ENCODE peak calls at places on chromosomes 16 and 17, in eight cellular contexts. One of them, this sample, is unnamed.

GRCh38 chr16:89295915-89296314 is 78.4 kb downstream of the ZNF778 start:
- DNase-seq in Calu3: no peak
- DNase-seq in PC-3: no peak
- DNase-seq in heart left ventricle: peak
- DNase-seq in esophagus squamous epithelium: no peak
- DNase-seq in AG04450: no peak
- DNase-seq in mesothelial cell of epicardium: no peak
- DNase-seq in osteocyte: no peak
- DNase-seq in this sample: no peak

GRCh38 chr17:79915850-79916430 is 76.7 kb upstream of the CBX4 start:
- DNase-seq in esophagus squamous epithelium: no peak
- DNase-seq in heart left ventricle: peak
- DNase-seq in mesothelial cell of epicardium: no peak
- DNase-seq in PC-3: peak
- DNase-seq in Calu3: peak
- DNase-seq in AG04450: no peak
- DNase-seq in osteocyte: no peak
- DNase-seq in this sample: no peak

GRCh38 chr16:24853169-24853824 is 7.5 kb downstream of the SLC5A11 start:
- DNase-seq in esophagus squamous epithelium: no peak
- DNase-seq in Calu3: no peak
- DNase-seq in osteocyte: no peak
- DNase-seq in PC-3: peak
- DNase-seq in mesothelial cell of epicardium: no peak
- DNase-seq in AG04450: no peak
- DNase-seq in heart left ventricle: no peak
- DNase-seq in this sample: no peak

GRCh38 chr16:85879975-85880831 is 18.8 kb upstream of the IRF8 start:
- DNase-seq in AG04450: no peak
- DNase-seq in mesothelial cell of epicardium: peak
- DNase-seq in PC-3: no peak
- DNase-seq in heart left ventricle: no peak
- DNase-seq in Calu3: no peak
- DNase-seq in osteocyte: no peak
- DNase-seq in esophagus squamous epithelium: no peak
- DNase-seq in this sample: no peak

GRCh38 chr16:87696796-87697195 is 69.0 kb downstream of the KLHDC4 start:
- DNase-seq in heart left ventricle: no peak
- DNase-seq in PC-3: no peak
- DNase-seq in esophagus squamous epithelium: no peak
- DNase-seq in AG04450: no peak
- DNase-seq in osteocyte: no peak
- DNase-seq in Calu3: no peak
- DNase-seq in mesothelial cell of epicardium: no peak
- DNase-seq in this sample: no peak

GRCh38 chr17:79842656-79843474 is 3.6 kb upstream of the CBX4 start:
- DNase-seq in esophagus squamous epithelium: no peak
- DNase-seq in AG04450: no peak
- DNase-seq in mesothelial cell of epicardium: no peak
- DNase-seq in PC-3: peak
- DNase-seq in Calu3: no peak
- DNase-seq in heart left ventricle: no peak
- DNase-seq in osteocyte: no peak
- DNase-seq in this sample: peak

GRCh38 chr17:58231644-58232043 is 6.7 kb upstream of the LPO start:
- DNase-seq in mesothelial cell of epicardium: no peak
- DNase-seq in AG04450: no peak
- DNase-seq in heart left ventricle: no peak
- DNase-seq in osteocyte: no peak
- DNase-seq in Calu3: no peak
- DNase-seq in PC-3: no peak
- DNase-seq in esophagus squamous epithelium: no peak
- DNase-seq in this sample: no peak

GRCh38 chr16:54734156-54734555 is 196.5 kb upstream of the IRX5 start:
- DNase-seq in mesothelial cell of epicardium: no peak
- DNase-seq in AG04450: no peak
- DNase-seq in osteocyte: no peak
- DNase-seq in heart left ventricle: no peak
- DNase-seq in PC-3: no peak
- DNase-seq in esophagus squamous epithelium: no peak
- DNase-seq in Calu3: no peak
- DNase-seq in this sample: no peak

GRCh38 chr17:58330544-58330996 is 2.0 kb upstream of the TSPOAP1 start:
- DNase-seq in esophagus squamous epithelium: no peak
- DNase-seq in mesothelial cell of epicardium: no peak
- DNase-seq in AG04450: no peak
- DNase-seq in Calu3: no peak
- DNase-seq in osteocyte: no peak
- DNase-seq in heart left ventricle: peak
- DNase-seq in PC-3: no peak
- DNase-seq in this sample: no peak

GRCh38 chr16:57721356-57721755 is 14.2 kb upstream of the KATNB1 start:
- DNase-seq in Calu3: no peak
- DNase-seq in PC-3: no peak
- DNase-seq in heart left ventricle: no peak
- DNase-seq in osteocyte: no peak
- DNase-seq in mesothelial cell of epicardium: no peak
- DNase-seq in esophagus squamous epithelium: no peak
- DNase-seq in AG04450: no peak
- DNase-seq in this sample: no peak

GRCh38 chr16:57723170-57723569 is 12.4 kb upstream of the KATNB1 start:
- DNase-seq in Calu3: peak
- DNase-seq in esophagus squamous epithelium: no peak
- DNase-seq in heart left ventricle: no peak
- DNase-seq in osteocyte: no peak
- DNase-seq in AG04450: no peak
- DNase-seq in mesothelial cell of epicardium: no peak
- DNase-seq in PC-3: no peak
- DNase-seq in this sample: no peak

GRCh38 chr16:57722651-57723050 is 12.9 kb upstream of the KATNB1 start:
- DNase-seq in Calu3: no peak
- DNase-seq in AG04450: no peak
- DNase-seq in osteocyte: no peak
- DNase-seq in heart left ventricle: no peak
- DNase-seq in PC-3: no peak
- DNase-seq in esophagus squamous epithelium: no peak
- DNase-seq in mesothelial cell of epicardium: no peak
- DNase-seq in this sample: no peak

GRCh38 chr16:57721765-57722499 is 13.6 kb upstream of the KATNB1 start:
- DNase-seq in esophagus squamous epithelium: no peak
- DNase-seq in heart left ventricle: no peak
- DNase-seq in mesothelial cell of epicardium: no peak
- DNase-seq in AG04450: no peak
- DNase-seq in osteocyte: no peak
- DNase-seq in Calu3: no peak
- DNase-seq in PC-3: no peak
- DNase-seq in this sample: no peak

GRCh38 chr16:57720142-57720575 is 15.4 kb upstream of the KATNB1 start:
- DNase-seq in Calu3: peak
- DNase-seq in AG04450: peak
- DNase-seq in esophagus squamous epithelium: no peak
- DNase-seq in mesothelial cell of epicardium: no peak
- DNase-seq in heart left ventricle: no peak
- DNase-seq in osteocyte: no peak
- DNase-seq in PC-3: peak
- DNase-seq in this sample: peak
- TF ChIP-seq CTCF in Calu3: peak
- TF ChIP-seq CTCF in AG04450: peak
- TF ChIP-seq CTCF in esophagus squamous epithelium: peak
- TF ChIP-seq CTCF in mesothelial cell of epicardium: no peak
- TF ChIP-seq CTCF in heart left ventricle: peak
- TF ChIP-seq CTCF in osteocyte: peak
- TF ChIP-seq CTCF in PC-3: peak
- TF ChIP-seq CTCF in this sample: peak

DNA sequence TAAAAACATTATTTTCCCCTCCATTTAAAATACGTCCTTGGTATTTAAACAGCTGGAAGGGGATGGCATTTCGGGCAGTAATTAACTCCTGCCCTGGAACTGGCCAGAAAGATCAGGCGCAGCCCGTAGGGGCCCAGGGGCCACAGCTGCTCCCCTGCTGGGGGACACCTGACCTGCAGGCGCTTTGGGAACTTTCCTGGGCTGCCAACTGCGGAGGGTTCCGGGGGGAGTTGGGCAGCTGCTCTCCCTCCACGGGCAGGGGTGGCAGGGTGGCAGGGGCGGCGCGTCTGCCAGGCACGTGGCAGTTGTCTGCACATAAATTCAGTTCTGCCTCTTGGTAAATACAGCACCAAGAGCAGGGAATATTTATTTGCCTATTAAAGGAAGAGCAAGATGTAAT is 30.1 kb upstream of the CHMP6 start:
- DNase-seq in esophagus squamous epithelium: no peak
- DNase-seq in Calu3: no peak
- DNase-seq in heart left ventricle: peak
- DNase-seq in AG04450: no peak
- DNase-seq in mesothelial cell of epicardium: no peak
- DNase-seq in osteocyte: no peak
- DNase-seq in PC-3: no peak
- DNase-seq in this sample: no peak
- TF ChIP-seq CTCF in esophagus squamous epithelium: no peak
- TF ChIP-seq CTCF in Calu3: no peak
- TF ChIP-seq CTCF in heart left ventricle: no peak
- TF ChIP-seq CTCF in AG04450: peak
- TF ChIP-seq CTCF in mesothelial cell of epicardium: no peak
- TF ChIP-seq CTCF in osteocyte: no peak
- TF ChIP-seq CTCF in PC-3: no peak
- TF ChIP-seq CTCF in this sample: no peak

DNA sequence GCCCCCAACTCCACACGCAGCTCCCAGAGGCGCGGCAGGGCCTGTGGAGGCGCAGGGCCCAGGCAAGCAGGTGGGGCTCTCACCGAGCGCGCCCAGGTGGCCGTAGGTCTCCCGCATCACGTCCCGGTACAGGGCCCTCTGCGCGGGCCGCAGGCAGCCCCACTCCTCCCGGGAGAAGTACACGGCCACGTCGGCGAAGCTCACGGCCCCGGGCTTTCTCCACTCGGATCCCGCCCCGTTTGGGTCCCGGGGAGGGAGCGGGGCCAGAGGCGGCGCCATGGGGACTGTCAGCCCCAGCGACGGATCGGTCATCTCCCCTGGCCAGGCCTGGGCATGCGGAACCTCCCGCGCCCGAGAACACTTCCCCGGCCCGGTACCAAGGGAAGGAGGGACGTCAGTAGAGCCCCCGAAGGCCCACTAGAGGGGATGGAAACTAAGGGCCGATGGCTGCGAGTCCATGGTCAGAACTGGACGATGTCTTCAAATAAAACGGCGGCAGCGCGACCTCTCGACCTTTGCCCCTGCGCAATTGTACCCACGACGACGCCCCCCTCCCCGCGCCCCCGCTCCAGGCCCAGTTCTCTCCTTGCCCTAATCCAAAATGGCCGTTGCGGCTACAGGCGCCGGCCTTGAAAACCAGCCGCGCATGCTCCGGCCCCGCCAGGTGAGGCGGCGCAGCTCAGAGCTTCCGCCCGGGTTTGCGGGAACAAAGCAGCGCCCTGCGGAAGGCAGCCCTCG is at the start of gene ZNF747:
- DNase-seq in heart left ventricle: peak
- DNase-seq in esophagus squamous epithelium: peak
- DNase-seq in PC-3: peak
- DNase-seq in Calu3: peak
- DNase-seq in mesothelial cell of epicardium: peak
- DNase-seq in osteocyte: peak
- DNase-seq in AG04450: no peak
- DNase-seq in this sample: peak
- TF ChIP-seq CTCF in heart left ventricle: no peak
- TF ChIP-seq CTCF in esophagus squamous epithelium: no peak
- TF ChIP-seq CTCF in PC-3: no peak
- TF ChIP-seq CTCF in Calu3: peak
- TF ChIP-seq CTCF in mesothelial cell of epicardium: no peak
- TF ChIP-seq CTCF in osteocyte: no peak
- TF ChIP-seq CTCF in AG04450: no peak
- TF ChIP-seq CTCF in this sample: no peak

DNA sequence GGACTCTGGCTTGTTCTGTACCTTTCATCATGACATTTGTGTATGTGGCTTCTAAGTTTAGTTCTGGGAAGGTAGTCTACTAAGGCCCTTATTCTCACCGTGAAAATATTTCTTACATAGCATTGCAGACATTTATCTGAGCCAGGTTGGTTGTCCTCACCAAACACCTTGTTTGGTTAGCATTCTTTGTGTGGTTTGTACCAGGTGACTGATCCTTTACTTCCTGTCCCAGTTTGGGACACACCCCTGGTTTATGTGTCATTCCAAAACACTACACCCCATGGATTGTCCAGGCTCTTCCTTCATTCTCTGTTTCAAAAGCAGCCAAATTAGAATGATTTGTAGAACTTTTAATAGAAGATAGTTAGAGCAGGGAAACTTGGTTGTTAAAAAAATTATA is 23.2 kb upstream of the DUSP14 start:
- DNase-seq in esophagus squamous epithelium: no peak
- DNase-seq in Calu3: peak
- DNase-seq in heart left ventricle: no peak
- DNase-seq in osteocyte: no peak
- DNase-seq in PC-3: peak
- DNase-seq in AG04450: no peak
- DNase-seq in mesothelial cell of epicardium: no peak
- DNase-seq in this sample: no peak
- TF ChIP-seq CTCF in esophagus squamous epithelium: no peak
- TF ChIP-seq CTCF in Calu3: no peak
- TF ChIP-seq CTCF in heart left ventricle: no peak
- TF ChIP-seq CTCF in osteocyte: no peak
- TF ChIP-seq CTCF in PC-3: no peak
- TF ChIP-seq CTCF in AG04450: no peak
- TF ChIP-seq CTCF in mesothelial cell of epicardium: no peak
- TF ChIP-seq CTCF in this sample: no peak

GRCh38 chr17:28426081-28426519 is 20.1 kb upstream of the SLC46A1 start:
- DNase-seq in Calu3: peak
- DNase-seq in heart left ventricle: no peak
- DNase-seq in osteocyte: peak
- DNase-seq in esophagus squamous epithelium: no peak
- DNase-seq in mesothelial cell of epicardium: no peak
- DNase-seq in PC-3: peak
- DNase-seq in AG04450: no peak
- DNase-seq in this sample: no peak
- TF ChIP-seq CTCF in Calu3: no peak
- TF ChIP-seq CTCF in heart left ventricle: no peak
- TF ChIP-seq CTCF in osteocyte: peak
- TF ChIP-seq CTCF in esophagus squamous epithelium: no peak
- TF ChIP-seq CTCF in mesothelial cell of epicardium: peak
- TF ChIP-seq CTCF in PC-3: peak
- TF ChIP-seq CTCF in AG04450: peak
- TF ChIP-seq CTCF in this sample: peak

DNA sequence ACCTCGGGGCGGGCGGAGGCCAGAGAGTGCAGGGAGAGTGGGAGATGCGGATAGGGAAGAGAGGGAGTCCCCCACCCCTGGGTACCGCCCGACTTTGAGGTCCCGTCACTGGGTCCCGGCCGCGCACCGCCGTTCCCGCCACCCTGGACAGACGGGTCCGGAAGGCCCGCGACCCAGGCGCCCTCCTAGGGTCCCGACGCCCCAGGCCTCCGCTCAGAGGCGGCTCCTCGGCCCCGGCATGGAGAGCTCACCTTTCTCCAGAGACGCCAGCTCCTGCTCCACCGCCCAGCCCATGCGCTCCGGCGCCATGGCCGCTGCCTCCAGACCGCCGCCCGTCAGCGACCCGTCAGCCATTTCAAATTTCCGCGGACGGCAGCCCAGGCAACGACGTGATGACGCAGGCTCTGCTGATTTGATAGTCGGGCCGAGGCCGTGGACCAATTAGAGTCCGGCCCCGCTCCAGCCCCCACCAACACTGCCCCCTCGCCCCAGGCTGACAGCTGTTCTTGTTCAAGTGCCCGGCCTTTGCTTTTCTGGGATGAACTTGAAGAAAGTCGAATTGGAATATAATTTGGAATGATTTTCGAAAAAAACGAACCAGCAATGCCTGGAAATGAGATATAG is at the start of gene SHCBP1:
- DNase-seq in osteocyte: peak
- DNase-seq in PC-3: peak
- DNase-seq in AG04450: peak
- DNase-seq in esophagus squamous epithelium: peak
- DNase-seq in mesothelial cell of epicardium: peak
- DNase-seq in heart left ventricle: peak
- DNase-seq in Calu3: peak
- DNase-seq in this sample: peak
- TF ChIP-seq CTCF in osteocyte: no peak
- TF ChIP-seq CTCF in PC-3: no peak
- TF ChIP-seq CTCF in AG04450: no peak
- TF ChIP-seq CTCF in esophagus squamous epithelium: no peak
- TF ChIP-seq CTCF in mesothelial cell of epicardium: no peak
- TF ChIP-seq CTCF in heart left ventricle: no peak
- TF ChIP-seq CTCF in Calu3: no peak
- TF ChIP-seq CTCF in this sample: no peak

This sample was measured in GM13977.